ENCODE peak calls at places on chromosomes 12 and 14, in six cellular contexts. S is K562, Q is fibroblast of lung, A is pancreas, H is brain microvascular endothelial cell, B is testis. D is an unnamed sample. For H3K36me3, the result is how much of the 10 kb centered on the place peaks cover.

GRCh38 chr12:131985145-131985875 is 35.6 kb downstream of the EP400 start:
- DNase-seq in S (no peak), Q (no peak), A (no peak), H (no peak), B (peak), D (no peak)

GRCh38 chr12:52390739-52391617 is 5.5 kb upstream of the KRT84 start:
- DNase-seq in S (peak), Q (no peak), A (no peak), H (peak), B (peak), D (peak)

GRCh38 chr12:120321382-120322202 is 6.0 kb downstream of the PLA2G1B start:
- DNase-seq in S (no peak), Q (no peak), A (peak), H (no peak), B (no peak), D (no peak)

GRCh38 chr12:55983229-55983849 is 9.5 kb downstream of the RAB5B start:
- DNase-seq in S (no peak), Q (no peak), A (no peak), H (no peak), B (no peak), D (no peak)

GRCh38 chr14:87993485-87993809 is 465 bp upstream of the GALC start:
- DNase-seq in S (no peak), Q (no peak), A (no peak), H (no peak), B (no peak), D (no peak)

GRCh38 chr12:66823857-66824570 is 145.1 kb upstream of the GRIP1 start:
- DNase-seq in S (no peak), Q (peak), A (no peak), H (no peak), B (no peak), D (no peak)

GRCh38 chr12:31647106-31647505 is 12.4 kb upstream of the ETFBKMT start:
- DNase-seq in S (no peak), Q (no peak), A (no peak), H (no peak), B (no peak), D (no peak)

GRCh38 chr12:91357381-91357780 is 174.8 kb upstream of the DCN start:
- DNase-seq in S (no peak), Q (no peak), A (no peak), H (no peak), B (no peak), D (no peak)

GRCh38 chr14:103315941-103316340 is 18.1 kb upstream of the EIF5 start:
- DNase-seq in S (no peak), Q (no peak), A (no peak), H (no peak), B (no peak), D (peak)

GRCh38 chr12:99658950-99659349 is 11.4 kb downstream of the GARIN6 start:
- DNase-seq in S (no peak), Q (peak), A (no peak), H (no peak), B (no peak), D (no peak)

GRCh38 chr14:70133461-70133860 is 55.3 kb downstream of the SLC8A3 start:
- DNase-seq in S (no peak), Q (no peak), A (no peak), H (no peak), B (no peak), D (no peak)

DNA sequence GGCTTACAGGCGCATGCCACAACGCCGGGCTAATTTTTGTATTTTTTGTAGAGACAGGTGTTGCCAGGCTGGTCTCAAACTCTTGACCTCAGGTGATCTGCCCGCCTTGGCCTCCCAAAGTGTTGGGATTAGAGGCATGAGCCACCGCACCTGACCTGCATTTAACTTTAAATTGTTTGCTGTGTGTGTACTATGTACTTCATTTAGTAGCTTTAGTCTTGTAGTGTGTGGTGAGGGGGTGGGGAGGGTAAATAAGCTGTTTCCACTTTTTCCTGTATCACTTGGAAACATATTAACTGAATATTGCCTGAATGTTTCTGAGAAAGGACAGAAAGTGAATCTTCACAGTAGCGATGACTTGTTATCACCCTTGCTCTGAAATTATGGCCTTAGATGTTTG is 8.5 kb downstream of the DLST start:
- DNase-seq in S (no peak), Q (no peak), A (no peak), H (no peak), B (no peak), D (no peak)
- H3K36me3 ChIP-seq in S (half or more), Q (under half), A (half or more), H (under half), B (under half), D (under half)

GRCh38 chr14:90551070-90551704 is 154.4 kb downstream of the CALM1 start:
- DNase-seq in S (no peak), Q (peak), A (no peak), H (peak), B (peak), D (no peak)

GRCh38 chr14:90553298-90553920 is 156.6 kb downstream of the CALM1 start:
- DNase-seq in S (no peak), Q (no peak), A (no peak), H (no peak), B (no peak), D (peak)

GRCh38 chr14:90552465-90553297 is 155.9 kb downstream of the CALM1 start:
- DNase-seq in S (no peak), Q (no peak), A (no peak), H (no peak), B (no peak), D (no peak)

GRCh38 chr14:90549794-90550591 is 153.2 kb downstream of the CALM1 start:
- DNase-seq in S (no peak), Q (no peak), A (no peak), H (no peak), B (no peak), D (no peak)

GRCh38 chr14:90551733-90552464 is 155.1 kb downstream of the CALM1 start:
- DNase-seq in S (no peak), Q (no peak), A (no peak), H (no peak), B (no peak), D (no peak)
- H3K4me3 ChIP-seq in S (no peak), Q (no peak), A (no peak), H (no peak), B (no peak), D (no peak)

GRCh38 chr12:122526683-122527477 is at the start of the genes KNTC1 and RSRC2:
- DNase-seq in S (peak), Q (peak), A (peak), H (peak), B (peak), D (peak)

GRCh38 chr12:122527478-122527944 is 462 bp downstream of the KNTC1 start:
- DNase-seq in S (peak), Q (peak), A (no peak), H (peak), B (peak), D (peak)

GRCh38 chr12:122520676-122521075 is 6.1 kb downstream of the RSRC2 start:
- DNase-seq in S (no peak), Q (no peak), A (no peak), H (no peak), B (no peak), D (no peak)

GRCh38 chr12:122523280-122523679 is 3.5 kb downstream of the RSRC2 start:
- DNase-seq in S (no peak), Q (peak), A (no peak), H (peak), B (no peak), D (no peak)

GRCh38 chr12:122523846-122524718 is 2.7 kb downstream of the RSRC2 start:
- DNase-seq in S (no peak), Q (no peak), A (no peak), H (no peak), B (no peak), D (no peak)
- H3K36me3 ChIP-seq in S (half or more), Q (under half), A (under half), H (under half), B (under half), D (under half)

GRCh38 chr14:53147208-53147607 is 5.9 kb downstream of the DDHD1 start:
- DNase-seq in S (no peak), Q (no peak), A (no peak), H (no peak), B (no peak), D (no peak)

GRCh38 chr14:53147893-53148292 is 5.2 kb downstream of the DDHD1 start:
- DNase-seq in S (no peak), Q (no peak), A (no peak), H (no peak), B (no peak), D (no peak)

GRCh38 chr14:53146739-53147138 is 6.4 kb downstream of the DDHD1 start:
- DNase-seq in S (no peak), Q (no peak), A (no peak), H (no peak), B (no peak), D (no peak)

GRCh38 chr14:53149656-53150319 is 3.3 kb downstream of the DDHD1 start:
- DNase-seq in S (no peak), Q (no peak), A (no peak), H (no peak), B (no peak), D (no peak)

GRCh38 chr14:53148612-53149202 is 4.4 kb downstream of the DDHD1 start:
- DNase-seq in S (no peak), Q (no peak), A (no peak), H (no peak), B (no peak), D (no peak)
- H3K4me3 ChIP-seq in S (no peak), Q (no peak), A (no peak), H (no peak), B (no peak), D (no peak)

DNA sequence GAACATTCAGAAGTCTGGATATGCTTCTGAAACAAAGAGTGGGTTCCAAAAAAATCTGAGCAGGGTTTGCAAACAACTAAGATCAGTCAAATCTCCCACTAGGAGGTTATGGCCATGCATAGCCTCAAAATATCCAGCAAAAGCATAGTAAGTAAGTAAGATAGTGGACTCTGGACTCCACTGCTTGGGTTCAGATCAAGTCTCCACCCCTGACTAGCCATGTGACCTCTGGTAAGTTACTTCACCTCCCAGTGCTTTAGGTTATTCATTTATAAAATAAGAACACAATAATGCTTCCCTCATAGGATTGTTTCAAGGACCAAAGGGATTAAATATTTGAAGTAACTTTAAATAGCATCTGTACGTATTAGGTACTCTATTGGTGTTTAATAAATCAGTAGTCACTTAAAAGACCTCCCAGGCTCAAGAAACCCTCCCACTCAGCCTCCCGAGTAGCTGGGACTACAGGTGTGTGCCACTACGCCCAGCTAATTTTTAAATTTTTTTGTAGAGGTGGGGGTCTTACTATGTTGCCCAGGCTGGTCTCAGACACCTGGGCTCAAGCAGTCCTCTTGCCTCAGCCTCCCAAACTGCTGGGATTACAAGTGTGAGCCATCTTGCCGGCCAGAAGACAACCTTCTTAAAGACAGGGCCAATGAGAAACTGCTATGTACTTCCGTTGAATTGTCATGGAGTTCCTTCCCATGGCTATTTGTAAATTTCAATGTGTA is 95.7 kb upstream of the SOX5 start:
- DNase-seq in S (no peak), Q (no peak), A (no peak), H (no peak), B (no peak), D (no peak)
- H3K36me3 ChIP-seq in S (under half), Q (under half), A (under half), H (under half), B (under half), D (under half)

GRCh38 chr12:133190176-133190575 is 8.9 kb downstream of the ZNF268 start:
- DNase-seq in S (no peak), Q (no peak), A (no peak), H (no peak), B (no peak), D (no peak)
- H3K4me3 ChIP-seq in S (no peak), Q (no peak), A (no peak), H (no peak), B (no peak), D (no peak)

GRCh38 chr12:62232143-62232729 is 28.0 kb upstream of the USP15 start:
- DNase-seq in S (no peak), Q (no peak), A (no peak), H (no peak), B (no peak), D (no peak)

GRCh38 chr12:62227091-62227490 is 33.1 kb upstream of the USP15 start:
- DNase-seq in S (no peak), Q (no peak), A (no peak), H (no peak), B (no peak), D (no peak)

DNA sequence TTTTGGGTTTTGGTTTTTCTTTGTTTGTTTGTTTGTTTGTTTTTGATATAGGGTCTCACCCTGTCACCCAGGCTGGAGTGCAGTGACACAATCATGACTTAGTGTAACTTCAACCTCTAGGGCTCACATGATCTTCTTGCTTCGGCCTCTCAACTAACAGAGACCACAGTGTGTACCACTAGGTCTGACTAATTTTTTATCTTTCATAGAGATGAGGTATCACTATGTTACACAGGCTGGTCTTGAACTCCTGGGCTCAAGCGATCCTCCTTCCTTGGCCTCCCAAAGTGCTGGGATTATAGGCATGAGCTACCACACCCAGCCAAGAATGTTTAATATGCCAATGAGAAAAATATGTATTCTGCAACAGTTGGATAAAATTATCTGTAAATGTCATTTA is 29.6 kb upstream of the USP15 start:
- DNase-seq in S (no peak), Q (no peak), A (no peak), H (no peak), B (no peak), D (no peak)
- H3K36me3 ChIP-seq in S (under half), Q (under half), A (under half), H (under half), B (under half), D (under half)

GRCh38 chr12:15220451-15220850 is 766 bp downstream of the RERG start:
- DNase-seq in S (no peak), Q (no peak), A (no peak), H (no peak), B (no peak), D (no peak)

GRCh38 chr12:15216036-15216889 is 5.0 kb downstream of the RERG start:
- DNase-seq in S (no peak), Q (no peak), A (no peak), H (no peak), B (no peak), D (no peak)

GRCh38 chr12:15225136-15225535 is 3.9 kb upstream of the RERG start:
- DNase-seq in S (no peak), Q (no peak), A (no peak), H (no peak), B (no peak), D (no peak)

GRCh38 chr12:15227004-15227679 is 5.9 kb upstream of the RERG start:
- DNase-seq in S (peak), Q (peak), A (peak), H (peak), B (peak), D (peak)

DNA sequence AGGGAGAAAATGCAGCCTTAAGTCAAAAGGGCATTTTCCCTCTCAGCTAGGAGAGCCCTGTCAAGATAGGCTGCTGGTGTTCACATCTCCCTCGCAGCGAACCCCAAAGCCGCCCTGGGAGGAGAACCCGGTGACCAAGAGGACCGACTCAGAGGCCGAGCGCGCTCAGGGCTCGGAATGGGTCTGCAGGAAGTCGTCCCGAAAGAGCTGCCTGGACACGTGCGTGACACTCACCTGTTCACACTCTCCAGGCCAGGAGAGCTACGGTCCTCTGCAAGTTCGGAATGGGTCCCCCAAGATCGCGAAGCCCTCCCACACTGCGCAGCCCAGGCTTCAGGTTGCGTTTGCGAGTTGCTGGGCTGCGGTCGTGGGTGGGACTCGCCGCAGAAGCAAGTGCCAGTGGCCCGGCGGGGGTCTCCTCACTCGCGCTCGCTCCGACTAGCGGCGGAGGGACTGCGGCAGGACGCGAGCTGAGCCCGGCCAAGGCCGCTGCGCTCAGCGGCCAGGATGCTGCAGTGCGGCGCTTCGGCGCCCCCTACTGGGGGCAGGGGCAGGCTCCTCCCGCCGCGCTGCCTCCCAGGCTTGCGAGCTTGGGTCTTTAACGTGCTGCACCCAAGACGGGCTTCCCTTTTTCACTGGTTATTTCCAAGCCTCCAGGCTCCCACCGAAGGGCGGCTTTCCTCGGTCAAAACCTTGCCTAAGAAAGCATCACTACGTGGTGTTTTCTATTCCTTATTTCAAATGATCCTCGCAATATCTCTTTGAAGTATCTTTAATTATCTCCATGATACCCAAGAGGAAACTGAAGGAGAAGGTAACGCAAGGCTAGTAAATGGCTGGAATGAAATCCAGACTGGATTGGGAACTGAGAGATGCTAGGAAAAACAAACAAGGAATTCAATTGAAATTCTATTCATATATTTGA is at the start of gene RERG:
- DNase-seq in S (peak), Q (peak), A (peak), H (peak), B (peak), D (peak)
- H3K4me3 ChIP-seq in S (no peak), Q (peak), A (peak), H (peak), B (peak), D (peak)